ENCODE peak calls at places on chromosomes 5 and 9, in seven cellular contexts. S, N, R, K, H, J and I are unnamed samples.

GRCh38 chr5:33595303-33595702 is 154.5 kb downstream of the TARS1 start:
- DNase-seq in S (no peak), N (no peak), R (no peak), K (no peak), H (no peak), J (no peak), I (no peak)

GRCh38 chr5:96256795-96257470 is 176.1 kb downstream of the PCSK1 start:
- DNase-seq in S (peak; percentile 81), N (peak; percentile 63), R (peak; percentile 70), K (peak; percentile 49), H (no peak), J (peak; percentile 79), I (peak; percentile 28)

GRCh38 chr5:169763437-169764301 is 126.6 kb downstream of the DOCK2 start:
- DNase-seq in S (peak; percentile 24), N (no peak), R (no peak), K (no peak), H (no peak), J (no peak), I (no peak)

GRCh38 chr9:114430443-114430842 is 42.7 kb upstream of the AKNA start:
- DNase-seq in S (no peak), N (peak; percentile 6), R (no peak), K (no peak), H (no peak), J (no peak), I (no peak)

GRCh38 chr5:165360366-165361142 is 1855.1 kb downstream of the MAT2B start:
- DNase-seq in S (no peak), N (no peak), R (no peak), K (no peak), H (no peak), J (no peak), I (no peak)

GRCh38 chr9:80500300-80500699 is 928.5 kb downstream of the TLE4 start:
- DNase-seq in S (no peak), N (no peak), R (no peak), K (no peak), H (no peak), J (no peak), I (no peak)

GRCh38 chr5:102481044-102481715 is 17.6 kb downstream of the SLCO6A1 start:
- DNase-seq in S (no peak), N (no peak), R (peak; percentile 12), K (no peak), H (no peak), J (peak; percentile 6), I (no peak)

GRCh38 chr9:113525208-113525607 is 61.7 kb downstream of the RGS3 start:
- DNase-seq in S (no peak), N (no peak), R (no peak), K (no peak), H (no peak), J (no peak), I (no peak)

GRCh38 chr5:57594436-57594835 is 111.8 kb upstream of the ACTBL2 start:
- DNase-seq in S (no peak), N (no peak), R (no peak), K (no peak), H (no peak), J (no peak), I (no peak)

GRCh38 chr5:42949348-42950090 is 90.6 kb downstream of the ANXA2R start:
- DNase-seq in S (peak; percentile 90), N (peak; percentile 89), R (peak; percentile 83), K (no peak), H (peak; percentile 86), J (peak; percentile 86), I (no peak)
- TF ChIP-seq CTCF in S (peak; percentile 67), N (peak; percentile 33), R (peak; percentile 51), K (no peak), H (peak; percentile 40), J (peak; percentile 71), I (peak; percentile 61)

DNA sequence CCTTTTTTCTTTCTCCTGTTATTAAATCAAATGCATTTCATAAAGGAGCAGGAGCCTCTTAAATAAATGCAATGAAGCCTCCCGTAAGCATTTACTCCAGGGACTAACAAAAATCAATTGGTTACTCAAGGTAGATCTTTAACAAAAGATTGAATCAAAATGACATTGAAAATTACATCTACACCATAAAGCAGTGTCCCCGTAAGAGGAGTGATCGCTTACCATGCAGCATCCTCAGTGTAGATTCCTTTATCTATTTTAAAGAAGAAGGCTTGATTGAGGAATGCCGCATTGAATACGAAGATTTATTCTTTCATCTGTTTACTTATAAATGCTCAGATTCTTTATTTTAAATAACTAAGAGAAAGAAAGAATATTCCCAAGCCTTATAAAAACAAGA is 54.9 kb downstream of the PLPPR1 start:
- DNase-seq in S (no peak), N (no peak), R (no peak), K (no peak), H (no peak), J (no peak), I (no peak)
- H3K4me3 ChIP-seq in S (no peak overlapping the region), N (no peak overlapping the region), R (no peak overlapping the region), K (no peak overlapping the region), H (no peak overlapping the region), J (no peak overlapping the region), I (no peak overlapping the region)

GRCh38 chr5:136066705-136067271 is 38.0 kb downstream of the TGFBI start:
- DNase-seq in S (peak; percentile 69), N (no peak), R (peak; percentile 71), K (peak; percentile 74), H (no peak), J (peak; percentile 82), I (no peak)

GRCh38 chr5:136062563-136063274 is 33.9 kb downstream of the TGFBI start:
- DNase-seq in S (peak; percentile 69), N (no peak), R (peak; percentile 64), K (peak; percentile 68), H (no peak), J (peak; percentile 70), I (no peak)

GRCh38 chr5:136063778-136064465 is 35.1 kb downstream of the TGFBI start:
- DNase-seq in S (no peak), N (no peak), R (no peak), K (no peak), H (no peak), J (no peak), I (no peak)

GRCh38 chr5:136065588-136065987 is 36.8 kb downstream of the TGFBI start:
- DNase-seq in S (no peak), N (no peak), R (no peak), K (no peak), H (no peak), J (no peak), I (no peak)

DNA sequence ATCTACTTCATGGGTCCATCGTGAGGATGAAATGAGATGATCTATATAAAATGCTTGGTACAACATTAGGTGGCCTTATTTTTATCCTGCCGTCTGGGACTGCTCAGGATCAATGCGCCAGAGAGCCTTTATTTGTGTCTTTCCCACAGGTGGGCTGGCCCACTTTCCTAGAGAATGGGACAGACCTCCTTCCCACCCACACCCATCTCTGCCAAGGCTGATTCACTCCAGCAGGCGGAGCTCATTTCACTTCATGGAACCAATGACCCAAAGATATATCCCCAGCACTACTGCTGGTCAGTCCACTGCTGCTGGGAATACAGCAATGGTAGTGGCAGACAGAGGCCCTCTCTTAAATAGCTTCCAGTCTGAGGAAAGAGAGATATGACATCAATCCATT is 35.7 kb downstream of the TGFBI start:
- DNase-seq in S (no peak), N (no peak), R (peak; percentile 39), K (peak; percentile 59), H (no peak), J (no peak), I (no peak)
- TF ChIP-seq CTCF in S (no peak), N (no peak), R (peak; percentile 25), K (peak; percentile 64), H (no peak), J (peak; percentile 45), I (no peak)

DNA sequence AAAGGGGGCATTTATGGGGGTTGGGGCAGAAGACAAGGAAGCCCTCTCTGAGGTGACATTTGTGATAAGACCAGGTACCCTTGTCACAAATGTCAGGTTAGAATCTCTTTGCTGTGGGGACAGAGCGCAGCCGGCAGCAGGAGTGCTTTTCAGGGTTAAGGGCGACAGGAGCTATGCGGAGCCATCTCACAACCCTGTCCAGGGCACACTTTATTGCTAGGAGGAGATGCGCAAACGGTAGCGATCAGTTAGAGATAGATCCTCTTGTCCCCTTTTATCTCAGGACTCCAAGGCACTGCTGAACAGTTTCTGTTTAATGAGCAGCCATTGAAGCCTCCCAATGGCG is 438 bp upstream of the LAMC3 start:
- DNase-seq in S (no peak), N (no peak), R (no peak), K (no peak), H (no peak), J (no peak), I (no peak)
- H3K4me3 ChIP-seq in S (no peak overlapping the region), N (no peak overlapping the region), R (no peak overlapping the region), K (peak overlapping the region; percentile 8), H (no peak overlapping the region), J (peak overlapping the region; percentile 33), I (peak overlapping the region; percentile 12)

GRCh38 chr9:118318770-118319443 is 614.7 kb downstream of the TLR4 start:
- DNase-seq in S (no peak), N (no peak), R (no peak), K (no peak), H (no peak), J (no peak), I (no peak)
- TF ChIP-seq CTCF in S (no peak), N (no peak), R (no peak), K (no peak), H (no peak), J (no peak), I (no peak)

DNA sequence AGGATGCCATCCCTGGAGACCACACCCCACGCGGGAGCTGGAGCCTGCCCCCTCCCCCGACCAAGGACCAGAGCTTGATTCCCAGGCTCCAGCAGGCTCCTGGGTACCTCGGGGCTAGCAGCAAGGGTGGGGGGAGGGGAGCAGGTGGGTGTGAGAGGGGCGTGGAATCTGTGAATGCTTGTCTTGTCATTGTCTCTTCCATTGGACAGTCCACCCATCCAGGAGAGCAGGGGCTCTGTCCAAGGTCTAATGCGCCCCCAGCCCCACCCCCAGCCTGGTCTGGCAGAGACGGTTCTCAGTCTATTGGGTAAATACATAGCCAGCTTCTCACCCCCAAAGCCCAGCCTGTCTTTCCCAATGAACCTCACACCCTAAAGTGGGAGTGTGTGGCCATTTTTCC is 22.8 kb downstream of the URM1 start:
- DNase-seq in S (no peak), N (no peak), R (no peak), K (no peak), H (no peak), J (no peak), I (no peak)
- H3K4me3 ChIP-seq in S (no peak overlapping the region), N (no peak overlapping the region), R (no peak overlapping the region), K (no peak overlapping the region), H (no peak overlapping the region), J (no peak overlapping the region), I (no peak overlapping the region)